ENCODE peak calls at places on chromosomes 11 and 22, in four cellular contexts. N is effector CD4-positive, alpha-beta T cell; C is stimulated activated CD8-positive, alpha-beta memory T cell treated with anti-CD3 and anti-CD28 coated beads, Interleukin-4, amount 100 ng/mL, for 24 hours; I is HCT116. Z is an unnamed sample.

GRCh38 chr11:121082219-121082618 is 18.8 kb upstream of the TECTA start:
- DNase-seq in I (no peak), N (no peak), C (no peak), Z (no peak)

GRCh38 chr11:84962018-84962417 is 665.1 kb downstream of the DLG2 start:
- DNase-seq in I (no peak), N (no peak), C (no peak), Z (no peak)

GRCh38 chr11:17331669-17332068 is 19.9 kb upstream of the NCR3LG1 start:
- DNase-seq in I (no peak), C (no peak), N (no peak), Z (no peak)

GRCh38 chr11:115420524-115420923 is 83.7 kb downstream of the CADM1 start:
- DNase-seq in N (no peak), I (no peak), C (no peak), Z (no peak)

GRCh38 chr11:68541983-68542382 is 81.4 kb downstream of the PPP6R3 start:
- DNase-seq in C (no peak), N (no peak), I (no peak), Z (no peak)

GRCh38 chr11:18321622-18321990 is 334 bp downstream of the HPS5 start:
- DNase-seq in I (no peak), C (no peak), N (no peak), Z (no peak)

GRCh38 chr11:86594746-86595145 is 77.7 kb downstream of the ME3 start:
- DNase-seq in C (no peak), N (no peak), I (no peak), Z (no peak)

GRCh38 chr11:15091175-15091574 is 17.8 kb downstream of the CALCB start:
- DNase-seq in N (no peak), I (no peak), C (no peak), Z (no peak)

GRCh38 chr11:95138448-95138847 is 48.8 kb downstream of the ENDOD1 start:
- DNase-seq in I (no peak), N (no peak), C (no peak), Z (no peak)

GRCh38 chr11:110908401-110909106 is 196.3 kb upstream of the ARHGAP20 start:
- DNase-seq in I (no peak), N (no peak), C (no peak), Z (no peak)

GRCh38 chr22:19853879-19854777 is 546 bp downstream of the GNB1L start:
- DNase-seq in C (no peak), N (no peak), I (peak), Z (no peak)

GRCh38 chr11:57598831-57599155 is 1.3 kb downstream of the SERPING1 start:
- DNase-seq in C (no peak), I (no peak), N (no peak), Z (no peak)

GRCh38 chr11:96309001-96309642 is 33.9 kb downstream of the MAML2 start:
- DNase-seq in I (no peak), N (no peak), C (no peak), Z (no peak)

GRCh38 chr11:15645201-15645600 is 530.5 kb downstream of the INSC start:
- DNase-seq in I (no peak), C (no peak), N (no peak), Z (no peak)

GRCh38 chr11:55342901-55343300 is at the start of gene OR4A16:
- DNase-seq in I (no peak), N (no peak), C (no peak), Z (no peak)

GRCh38 chr22:19735665-19736510 is 12.5 kb downstream of the GP1BB start:
- DNase-seq in C (no peak), I (no peak), N (no peak), Z (no peak)

GRCh38 chr22:36839356-36840073 is 21.3 kb upstream of the NCF4 start:
- DNase-seq in N (no peak), C (no peak), I (no peak), Z (no peak)

GRCh38 chr22:30605449-30606110 is 1.4 kb upstream of the TCN2 start:
- DNase-seq in I (peak), N (peak), C (no peak), Z (no peak)

GRCh38 chr11:13970986-13971385 is 8.5 kb downstream of the SPON1 start:
- DNase-seq in I (peak), C (no peak), N (no peak), Z (no peak)

GRCh38 chr22:32985899-32986772 is 72.0 kb downstream of the SYN3 start:
- DNase-seq in C (no peak), N (no peak), I (peak), Z (peak)

GRCh38 chr11:121521145-121522042 is 68.6 kb upstream of the SORL1-AS1 start:
- DNase-seq in C (no peak), I (no peak), N (no peak), Z (no peak)

GRCh38 chr11:82738116-82738515 is 4.5 kb upstream of the FAM181B start:
- DNase-seq in N (no peak), I (no peak), C (no peak), Z (no peak)

GRCh38 chr11:7538023-7538422 is 24.2 kb downstream of the PPFIBP2 start:
- DNase-seq in C (no peak), I (no peak), N (no peak), Z (no peak)

GRCh38 chr22:35258144-35258988 is 1.1 kb downstream of the HMGXB4 start:
- DNase-seq in I (no peak), C (no peak), N (no peak), Z (no peak)

GRCh38 chr11:73157141-73158010 is 15.3 kb upstream of the FCHSD2 start:
- DNase-seq in C (no peak), N (no peak), I (no peak), Z (no peak)

GRCh38 chr11:76773921-76774361 is 9.2 kb upstream of the TSKU start:
- DNase-seq in C (no peak), N (no peak), I (no peak), Z (no peak)

GRCh38 chr11:12802418-12803085 is 128.3 kb downstream of the TEAD1 start:
- DNase-seq in I (peak), N (no peak), C (no peak), Z (no peak)

GRCh38 chr11:12019337-12019736 is 10.9 kb upstream of the DKK3 start:
- DNase-seq in C (no peak), I (no peak), N (no peak), Z (no peak)

GRCh38 chr11:63888170-63889086 is 28.5 kb downstream of the RCOR2 start:
- DNase-seq in N (peak), C (peak), I (no peak), Z (no peak)

GRCh38 chr22:49535527-49536125 is 292.0 kb downstream of the BRD1 start:
- DNase-seq in I (no peak), N (no peak), C (no peak), Z (no peak)

Z was measured in iPS DF 19.7.